ENCODE peak calls at places on chromosomes 4 and X, in four cellular contexts. Q is testis, O is sigmoid colon, K is tibial nerve. Z is an unnamed sample. For H3K4me1, the result is how much of the 10 kb centered on the place peaks cover.

GRCh38 chrX:101022020-101022419 is 29.9 kb downstream of the TRMT2B start:
- DNase-seq in K (no peak), O (no peak), Q (no peak), Z (no peak)

GRCh38 chr4:126955292-126956191 is 677.2 kb upstream of the INTU start:
- DNase-seq in K (no peak), O (no peak), Q (peak), Z (no peak)

GRCh38 chr4:145829629-145830395 is 108.8 kb downstream of the ZNF827 start:
- DNase-seq in K (no peak), Q (no peak), O (no peak), Z (no peak)

GRCh38 chr4:86498560-86499166 is 95.5 kb upstream of the PTPN13 start:
- DNase-seq in Q (peak), K (no peak), O (no peak), Z (peak)

GRCh38 chrX:130171446-130172126 is at the start of gene RAB33A:
- DNase-seq in K (no peak), Q (peak), O (peak), Z (no peak)

GRCh38 chrX:39652336-39652735 is 445.4 kb downstream of the BCOR start:
- DNase-seq in Q (no peak), K (no peak), O (no peak), Z (no peak)

GRCh38 chr4:162838671-162839070 is 328.0 kb downstream of the NAF1 start:
- DNase-seq in O (no peak), K (no peak), Q (no peak), Z (no peak)

GRCh38 chr4:27098034-27098433 is 237.4 kb downstream of the STIM2 start:
- DNase-seq in K (no peak), O (no peak), Q (no peak), Z (no peak)

GRCh38 chrX:43552166-43552565 is 103.9 kb upstream of the MAOA start:
- DNase-seq in Q (no peak), K (no peak), O (no peak), Z (no peak)

GRCh38 chr4:8286719-8287355 is 17.3 kb downstream of the HTRA3 start:
- DNase-seq in Q (no peak), O (peak), K (no peak), Z (no peak)

GRCh38 chr4:40601641-40602040 is 28.0 kb downstream of the RBM47 start:
- DNase-seq in Q (no peak), O (no peak), K (no peak), Z (no peak)

GRCh38 chr4:182328505-182328904 is 85.3 kb downstream of the TENM3 start:
- DNase-seq in Q (no peak), O (no peak), K (no peak), Z (no peak)

GRCh38 chr4:100907465-100908454 is 389.9 kb upstream of the EMCN start:
- DNase-seq in O (no peak), K (no peak), Q (no peak), Z (no peak)

GRCh38 chr4:1403591-1404572 is 2.4 kb downstream of the NKX1-1 start:
- DNase-seq in Q (peak), K (no peak), O (peak), Z (peak)

GRCh38 chr4:15353207-15353606 is 74.6 kb upstream of the C1QTNF7 start:
- DNase-seq in Q (no peak), O (no peak), K (no peak), Z (no peak)

DNA sequence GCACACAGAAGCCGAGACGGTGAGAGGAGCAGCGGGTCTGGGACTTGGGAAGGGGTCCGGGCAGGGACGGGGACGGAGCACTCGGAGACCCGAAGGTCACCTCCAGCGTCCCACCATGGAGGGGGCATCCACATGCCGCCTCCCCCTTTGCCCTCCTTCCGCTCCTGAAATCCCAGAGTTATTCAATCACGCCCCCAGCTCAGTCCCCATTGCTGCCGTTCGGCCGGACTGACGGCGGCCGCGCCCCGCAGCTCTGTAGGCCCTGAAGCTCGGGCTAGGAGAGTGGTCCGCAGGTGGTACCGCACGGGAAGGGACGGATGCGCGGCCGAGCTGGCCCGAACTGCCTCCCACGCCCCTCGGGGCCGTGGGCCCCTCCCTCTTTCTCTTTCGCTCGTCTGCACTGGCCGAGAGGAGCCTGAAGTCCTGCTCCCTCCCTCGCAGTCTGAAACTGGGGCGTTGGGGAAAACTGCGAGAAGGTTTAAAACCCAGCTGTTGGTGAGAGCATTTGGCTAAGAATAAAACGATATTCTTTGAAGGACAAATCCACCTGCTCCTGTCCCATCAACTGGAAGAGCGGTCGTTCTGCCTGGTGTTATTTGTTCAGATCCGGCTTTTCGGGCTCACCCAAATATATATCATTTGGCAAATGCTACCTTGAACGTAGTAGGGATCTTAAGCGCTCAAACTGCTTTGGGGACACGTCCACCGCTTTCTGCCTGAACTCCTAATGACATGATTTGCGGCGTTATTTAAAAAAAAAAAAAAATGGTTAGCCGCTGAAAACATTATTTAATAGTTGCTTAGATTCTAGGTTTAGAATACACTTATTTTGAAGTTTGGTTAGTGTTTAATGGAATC is 719 bp downstream of the USO1 start:
- DNase-seq in Q (peak), K (peak), O (peak), Z (peak)
- TF ChIP-seq POLR2A in Q (no peak), K (no peak), O (peak), Z (peak)

GRCh38 chr4:183353557-183353956 is 31.3 kb upstream of the CLDN24 start:
- DNase-seq in K (no peak), O (no peak), Q (no peak), Z (no peak)
- H3K4me1 ChIP-seq in K (under half), O (under half), Q (under half), Z (under half)

GRCh38 chrX:104641176-104641575 is 75.2 kb downstream of the IL1RAPL2 start:
- DNase-seq in O (peak), K (no peak), Q (no peak), Z (no peak)

GRCh38 chrX:104647084-104647483 is 81.1 kb downstream of the IL1RAPL2 start:
- DNase-seq in O (no peak), K (no peak), Q (no peak), Z (no peak)
- H3K4me3 ChIP-seq in O (no peak), K (no peak), Q (no peak), Z (no peak)

GRCh38 chrX:57286507-57287251 is at the start of gene FAAH2:
- DNase-seq in K (no peak), Q (peak), O (no peak), Z (no peak)
- TF ChIP-seq POLR2A in K (no peak), Q (no peak), O (no peak), Z (no peak)

Z was measured in adrenal gland.